ENCODE peak calls at places on chromosomes 16 and 17, in nine cellular contexts. One of them, this sample, is unnamed.

GRCh38 chr17:50609376-50610074 is 25.2 kb upstream of the ABCC3 start:
- DNase-seq in DMS53: peak; percentile 78
- DNase-seq in activated naive CD4-positive, alpha-beta T cell treated with Interleukin-2 at 50 U/mL for 16 hours: no peak
- DNase-seq in lower leg skin: no peak
- DNase-seq in iPS-NIHi11: no peak
- DNase-seq in A549: no peak
- DNase-seq in stimulated activated CD8-positive, alpha-beta memory T cell treated with anti-CD3 and anti-CD28 coated beads, Interleukin-2, amount 100 ng/mL, for 48 hours: no peak
- DNase-seq in NCI-H146: no peak
- DNase-seq in RCC 7860: no peak
- DNase-seq in this sample: no peak

GRCh38 chr17:6024576-6024975 is 45.6 kb upstream of the WSCD1 start:
- DNase-seq in stimulated activated CD8-positive, alpha-beta memory T cell treated with anti-CD3 and anti-CD28 coated beads, Interleukin-2, amount 100 ng/mL, for 48 hours: no peak
- DNase-seq in lower leg skin: no peak
- DNase-seq in A549: no peak
- DNase-seq in DMS53: no peak
- DNase-seq in RCC 7860: no peak
- DNase-seq in activated naive CD4-positive, alpha-beta T cell treated with Interleukin-2 at 50 U/mL for 16 hours: no peak
- DNase-seq in NCI-H146: no peak
- DNase-seq in iPS-NIHi11: no peak
- DNase-seq in this sample: no peak

GRCh38 chr17:27653572-27653971 is 22.6 kb downstream of the LGALS9 start:
- DNase-seq in NCI-H146: no peak
- DNase-seq in DMS53: no peak
- DNase-seq in activated naive CD4-positive, alpha-beta T cell treated with Interleukin-2 at 50 U/mL for 16 hours: no peak
- DNase-seq in RCC 7860: no peak
- DNase-seq in stimulated activated CD8-positive, alpha-beta memory T cell treated with anti-CD3 and anti-CD28 coated beads, Interleukin-2, amount 100 ng/mL, for 48 hours: no peak
- DNase-seq in iPS-NIHi11: no peak
- DNase-seq in A549: no peak
- DNase-seq in lower leg skin: no peak
- DNase-seq in this sample: no peak

GRCh38 chr17:19943026-19943425 is 34.6 kb downstream of the AKAP10 start:
- DNase-seq in stimulated activated CD8-positive, alpha-beta memory T cell treated with anti-CD3 and anti-CD28 coated beads, Interleukin-2, amount 100 ng/mL, for 48 hours: no peak
- DNase-seq in NCI-H146: no peak
- DNase-seq in RCC 7860: no peak
- DNase-seq in lower leg skin: no peak
- DNase-seq in DMS53: no peak
- DNase-seq in activated naive CD4-positive, alpha-beta T cell treated with Interleukin-2 at 50 U/mL for 16 hours: no peak
- DNase-seq in A549: no peak
- DNase-seq in iPS-NIHi11: no peak
- DNase-seq in this sample: no peak

GRCh38 chr17:30291571-30292489 is at the start of gene BLMH:
- DNase-seq in activated naive CD4-positive, alpha-beta T cell treated with Interleukin-2 at 50 U/mL for 16 hours: peak; percentile 87
- DNase-seq in lower leg skin: peak; percentile 52
- DNase-seq in stimulated activated CD8-positive, alpha-beta memory T cell treated with anti-CD3 and anti-CD28 coated beads, Interleukin-2, amount 100 ng/mL, for 48 hours: peak; percentile 79
- DNase-seq in A549: peak; percentile 80
- DNase-seq in iPS-NIHi11: peak; percentile 96
- DNase-seq in RCC 7860: peak; percentile 61
- DNase-seq in NCI-H146: peak; percentile 79
- DNase-seq in DMS53: peak; percentile 83
- DNase-seq in this sample: peak; percentile 71

GRCh38 chr16:31052131-31052530 is 18.8 kb downstream of the STX4 start:
- DNase-seq in A549: peak; percentile 90
- DNase-seq in activated naive CD4-positive, alpha-beta T cell treated with Interleukin-2 at 50 U/mL for 16 hours: no peak
- DNase-seq in stimulated activated CD8-positive, alpha-beta memory T cell treated with anti-CD3 and anti-CD28 coated beads, Interleukin-2, amount 100 ng/mL, for 48 hours: no peak
- DNase-seq in NCI-H146: no peak
- DNase-seq in RCC 7860: peak; percentile 92
- DNase-seq in lower leg skin: peak; percentile 55
- DNase-seq in DMS53: peak; percentile 59
- DNase-seq in iPS-NIHi11: no peak
- DNase-seq in this sample: no peak

GRCh38 chr17:1104222-1104621 is 75.6 kb downstream of the ABR start:
- DNase-seq in DMS53: no peak
- DNase-seq in A549: no peak
- DNase-seq in iPS-NIHi11: no peak
- DNase-seq in stimulated activated CD8-positive, alpha-beta memory T cell treated with anti-CD3 and anti-CD28 coated beads, Interleukin-2, amount 100 ng/mL, for 48 hours: no peak
- DNase-seq in activated naive CD4-positive, alpha-beta T cell treated with Interleukin-2 at 50 U/mL for 16 hours: no peak
- DNase-seq in NCI-H146: no peak
- DNase-seq in RCC 7860: no peak
- DNase-seq in lower leg skin: no peak
- DNase-seq in this sample: no peak

GRCh38 chr16:75109732-75110243 is 6.8 kb downstream of the LDHD start:
- DNase-seq in A549: no peak
- DNase-seq in RCC 7860: peak; percentile 10
- DNase-seq in activated naive CD4-positive, alpha-beta T cell treated with Interleukin-2 at 50 U/mL for 16 hours: no peak
- DNase-seq in DMS53: peak; percentile 79
- DNase-seq in stimulated activated CD8-positive, alpha-beta memory T cell treated with anti-CD3 and anti-CD28 coated beads, Interleukin-2, amount 100 ng/mL, for 48 hours: no peak
- DNase-seq in iPS-NIHi11: no peak
- DNase-seq in NCI-H146: no peak
- DNase-seq in lower leg skin: no peak
- DNase-seq in this sample: peak; percentile 80

GRCh38 chr17:49342575-49342936 is 19.5 kb downstream of the ZNF652 start:
- DNase-seq in stimulated activated CD8-positive, alpha-beta memory T cell treated with anti-CD3 and anti-CD28 coated beads, Interleukin-2, amount 100 ng/mL, for 48 hours: no peak
- DNase-seq in DMS53: no peak
- DNase-seq in activated naive CD4-positive, alpha-beta T cell treated with Interleukin-2 at 50 U/mL for 16 hours: no peak
- DNase-seq in RCC 7860: no peak
- DNase-seq in lower leg skin: no peak
- DNase-seq in iPS-NIHi11: no peak
- DNase-seq in A549: no peak
- DNase-seq in NCI-H146: no peak
- DNase-seq in this sample: no peak

GRCh38 chr16:14358697-14359305 is 271.3 kb downstream of the PARN start:
- DNase-seq in RCC 7860: no peak
- DNase-seq in iPS-NIHi11: no peak
- DNase-seq in DMS53: no peak
- DNase-seq in lower leg skin: peak; percentile 54
- DNase-seq in activated naive CD4-positive, alpha-beta T cell treated with Interleukin-2 at 50 U/mL for 16 hours: no peak
- DNase-seq in NCI-H146: no peak
- DNase-seq in stimulated activated CD8-positive, alpha-beta memory T cell treated with anti-CD3 and anti-CD28 coated beads, Interleukin-2, amount 100 ng/mL, for 48 hours: no peak
- DNase-seq in A549: no peak
- DNase-seq in this sample: no peak

GRCh38 chr16:87826798-87827587 is 42.3 kb downstream of the SLC7A5 start:
- DNase-seq in DMS53: no peak
- DNase-seq in NCI-H146: no peak
- DNase-seq in activated naive CD4-positive, alpha-beta T cell treated with Interleukin-2 at 50 U/mL for 16 hours: no peak
- DNase-seq in lower leg skin: no peak
- DNase-seq in A549: no peak
- DNase-seq in iPS-NIHi11: no peak
- DNase-seq in RCC 7860: no peak
- DNase-seq in stimulated activated CD8-positive, alpha-beta memory T cell treated with anti-CD3 and anti-CD28 coated beads, Interleukin-2, amount 100 ng/mL, for 48 hours: no peak
- DNase-seq in this sample: no peak

GRCh38 chr16:30381351-30382041 is 865 bp downstream of the SEPTIN1 start:
- DNase-seq in activated naive CD4-positive, alpha-beta T cell treated with Interleukin-2 at 50 U/mL for 16 hours: peak; percentile 37
- DNase-seq in A549: no peak
- DNase-seq in DMS53: peak; percentile 36
- DNase-seq in iPS-NIHi11: no peak
- DNase-seq in stimulated activated CD8-positive, alpha-beta memory T cell treated with anti-CD3 and anti-CD28 coated beads, Interleukin-2, amount 100 ng/mL, for 48 hours: no peak
- DNase-seq in RCC 7860: no peak
- DNase-seq in lower leg skin: no peak
- DNase-seq in NCI-H146: no peak
- DNase-seq in this sample: no peak

GRCh38 chr16:19071811-19072777 is 4.7 kb downstream of the COQ7 start:
- DNase-seq in A549: peak; percentile 41
- DNase-seq in DMS53: peak; percentile 73
- DNase-seq in activated naive CD4-positive, alpha-beta T cell treated with Interleukin-2 at 50 U/mL for 16 hours: peak; percentile 59
- DNase-seq in stimulated activated CD8-positive, alpha-beta memory T cell treated with anti-CD3 and anti-CD28 coated beads, Interleukin-2, amount 100 ng/mL, for 48 hours: peak; percentile 50
- DNase-seq in lower leg skin: peak; percentile 30
- DNase-seq in iPS-NIHi11: peak; percentile 51
- DNase-seq in RCC 7860: peak; percentile 27
- DNase-seq in NCI-H146: peak; percentile 51
- DNase-seq in this sample: peak; percentile 75

GRCh38 chr17:80474231-80474932 is 2.0 kb downstream of the NPTX1 start:
- DNase-seq in DMS53: peak; percentile 73
- DNase-seq in A549: peak; percentile 78
- DNase-seq in lower leg skin: no peak
- DNase-seq in RCC 7860: peak; percentile 14
- DNase-seq in NCI-H146: peak; percentile 16
- DNase-seq in activated naive CD4-positive, alpha-beta T cell treated with Interleukin-2 at 50 U/mL for 16 hours: no peak
- DNase-seq in iPS-NIHi11: peak; percentile 41
- DNase-seq in stimulated activated CD8-positive, alpha-beta memory T cell treated with anti-CD3 and anti-CD28 coated beads, Interleukin-2, amount 100 ng/mL, for 48 hours: no peak
- DNase-seq in this sample: no peak

GRCh38 chr17:47203984-47204721 is 5.0 kb upstream of the MYL4 start:
- DNase-seq in stimulated activated CD8-positive, alpha-beta memory T cell treated with anti-CD3 and anti-CD28 coated beads, Interleukin-2, amount 100 ng/mL, for 48 hours: no peak
- DNase-seq in A549: no peak
- DNase-seq in DMS53: no peak
- DNase-seq in iPS-NIHi11: no peak
- DNase-seq in activated naive CD4-positive, alpha-beta T cell treated with Interleukin-2 at 50 U/mL for 16 hours: peak; percentile 61
- DNase-seq in RCC 7860: peak; percentile 69
- DNase-seq in lower leg skin: no peak
- DNase-seq in NCI-H146: no peak
- DNase-seq in this sample: no peak

GRCh38 chr16:86571197-86571915 is 4.7 kb downstream of the FOXC2 start:
- DNase-seq in A549: no peak
- DNase-seq in stimulated activated CD8-positive, alpha-beta memory T cell treated with anti-CD3 and anti-CD28 coated beads, Interleukin-2, amount 100 ng/mL, for 48 hours: no peak
- DNase-seq in DMS53: no peak
- DNase-seq in RCC 7860: no peak
- DNase-seq in NCI-H146: no peak
- DNase-seq in iPS-NIHi11: no peak
- DNase-seq in lower leg skin: no peak
- DNase-seq in activated naive CD4-positive, alpha-beta T cell treated with Interleukin-2 at 50 U/mL for 16 hours: no peak
- DNase-seq in this sample: no peak

GRCh38 chr17:19948100-19948943 is 29.3 kb downstream of the AKAP10 start:
- DNase-seq in DMS53: no peak
- DNase-seq in RCC 7860: no peak
- DNase-seq in lower leg skin: no peak
- DNase-seq in stimulated activated CD8-positive, alpha-beta memory T cell treated with anti-CD3 and anti-CD28 coated beads, Interleukin-2, amount 100 ng/mL, for 48 hours: no peak
- DNase-seq in NCI-H146: no peak
- DNase-seq in A549: peak; percentile 21
- DNase-seq in activated naive CD4-positive, alpha-beta T cell treated with Interleukin-2 at 50 U/mL for 16 hours: no peak
- DNase-seq in iPS-NIHi11: no peak
- DNase-seq in this sample: no peak

GRCh38 chr17:38705803-38706624 is 941 bp downstream of the MLLT6 start:
- DNase-seq in stimulated activated CD8-positive, alpha-beta memory T cell treated with anti-CD3 and anti-CD28 coated beads, Interleukin-2, amount 100 ng/mL, for 48 hours: no peak
- DNase-seq in RCC 7860: peak; percentile 3
- DNase-seq in A549: peak; percentile 70
- DNase-seq in lower leg skin: no peak
- DNase-seq in DMS53: peak; percentile 50
- DNase-seq in iPS-NIHi11: peak; percentile 55
- DNase-seq in NCI-H146: peak; percentile 63
- DNase-seq in activated naive CD4-positive, alpha-beta T cell treated with Interleukin-2 at 50 U/mL for 16 hours: peak; percentile 40
- DNase-seq in this sample: peak; percentile 61

GRCh38 chr17:68356520-68356919 is 65.2 kb downstream of the ARSG start:
- DNase-seq in stimulated activated CD8-positive, alpha-beta memory T cell treated with anti-CD3 and anti-CD28 coated beads, Interleukin-2, amount 100 ng/mL, for 48 hours: peak; percentile 41
- DNase-seq in RCC 7860: no peak
- DNase-seq in lower leg skin: no peak
- DNase-seq in activated naive CD4-positive, alpha-beta T cell treated with Interleukin-2 at 50 U/mL for 16 hours: peak; percentile 65
- DNase-seq in iPS-NIHi11: no peak
- DNase-seq in DMS53: no peak
- DNase-seq in NCI-H146: no peak
- DNase-seq in A549: no peak
- DNase-seq in this sample: no peak

GRCh38 chr17:29412780-29413565 is 22.8 kb downstream of the TAOK1 start:
- DNase-seq in DMS53: no peak
- DNase-seq in RCC 7860: peak; percentile 29
- DNase-seq in NCI-H146: no peak
- DNase-seq in iPS-NIHi11: no peak
- DNase-seq in lower leg skin: no peak
- DNase-seq in stimulated activated CD8-positive, alpha-beta memory T cell treated with anti-CD3 and anti-CD28 coated beads, Interleukin-2, amount 100 ng/mL, for 48 hours: no peak
- DNase-seq in activated naive CD4-positive, alpha-beta T cell treated with Interleukin-2 at 50 U/mL for 16 hours: no peak
- DNase-seq in A549: no peak
- DNase-seq in this sample: no peak

GRCh38 chr17:633641-634091 is 81.0 kb downstream of the VPS53 start:
- DNase-seq in RCC 7860: no peak
- DNase-seq in DMS53: no peak
- DNase-seq in lower leg skin: no peak
- DNase-seq in NCI-H146: no peak
- DNase-seq in activated naive CD4-positive, alpha-beta T cell treated with Interleukin-2 at 50 U/mL for 16 hours: no peak
- DNase-seq in A549: no peak
- DNase-seq in stimulated activated CD8-positive, alpha-beta memory T cell treated with anti-CD3 and anti-CD28 coated beads, Interleukin-2, amount 100 ng/mL, for 48 hours: no peak
- DNase-seq in iPS-NIHi11: peak; percentile 15
- DNase-seq in this sample: no peak

GRCh38 chr16:48013476-48013875 is 142.3 kb downstream of the ABCC12 start:
- DNase-seq in DMS53: no peak
- DNase-seq in stimulated activated CD8-positive, alpha-beta memory T cell treated with anti-CD3 and anti-CD28 coated beads, Interleukin-2, amount 100 ng/mL, for 48 hours: no peak
- DNase-seq in A549: no peak
- DNase-seq in NCI-H146: no peak
- DNase-seq in activated naive CD4-positive, alpha-beta T cell treated with Interleukin-2 at 50 U/mL for 16 hours: no peak
- DNase-seq in iPS-NIHi11: peak; percentile 21
- DNase-seq in RCC 7860: peak; percentile 96
- DNase-seq in lower leg skin: no peak
- DNase-seq in this sample: no peak

GRCh38 chr17:79739148-79740062 is 8.7 kb downstream of the ENPP7 start:
- DNase-seq in stimulated activated CD8-positive, alpha-beta memory T cell treated with anti-CD3 and anti-CD28 coated beads, Interleukin-2, amount 100 ng/mL, for 48 hours: no peak
- DNase-seq in iPS-NIHi11: no peak
- DNase-seq in A549: no peak
- DNase-seq in NCI-H146: peak; percentile 12
- DNase-seq in lower leg skin: no peak
- DNase-seq in DMS53: no peak
- DNase-seq in activated naive CD4-positive, alpha-beta T cell treated with Interleukin-2 at 50 U/mL for 16 hours: no peak
- DNase-seq in RCC 7860: peak; percentile 88
- DNase-seq in this sample: no peak

GRCh38 chr17:17304521-17304985 is 1.4 kb downstream of the NT5M start:
- DNase-seq in lower leg skin: no peak
- DNase-seq in DMS53: no peak
- DNase-seq in NCI-H146: no peak
- DNase-seq in A549: no peak
- DNase-seq in activated naive CD4-positive, alpha-beta T cell treated with Interleukin-2 at 50 U/mL for 16 hours: no peak
- DNase-seq in stimulated activated CD8-positive, alpha-beta memory T cell treated with anti-CD3 and anti-CD28 coated beads, Interleukin-2, amount 100 ng/mL, for 48 hours: no peak
- DNase-seq in RCC 7860: no peak
- DNase-seq in iPS-NIHi11: no peak
- DNase-seq in this sample: no peak

GRCh38 chr17:512926-513325 is 160.3 kb upstream of the RPH3AL start:
- DNase-seq in lower leg skin: no peak
- DNase-seq in activated naive CD4-positive, alpha-beta T cell treated with Interleukin-2 at 50 U/mL for 16 hours: no peak
- DNase-seq in DMS53: peak; percentile 20
- DNase-seq in iPS-NIHi11: no peak
- DNase-seq in NCI-H146: no peak
- DNase-seq in A549: no peak
- DNase-seq in stimulated activated CD8-positive, alpha-beta memory T cell treated with anti-CD3 and anti-CD28 coated beads, Interleukin-2, amount 100 ng/mL, for 48 hours: no peak
- DNase-seq in RCC 7860: no peak
- DNase-seq in this sample: no peak

GRCh38 chr16:87924937-87925670 is 11.2 kb downstream of the CA5A start:
- DNase-seq in NCI-H146: peak; percentile 96
- DNase-seq in lower leg skin: no peak
- DNase-seq in iPS-NIHi11: peak; percentile 59
- DNase-seq in RCC 7860: peak; percentile 57
- DNase-seq in stimulated activated CD8-positive, alpha-beta memory T cell treated with anti-CD3 and anti-CD28 coated beads, Interleukin-2, amount 100 ng/mL, for 48 hours: no peak
- DNase-seq in DMS53: peak; percentile 98
- DNase-seq in A549: no peak
- DNase-seq in activated naive CD4-positive, alpha-beta T cell treated with Interleukin-2 at 50 U/mL for 16 hours: no peak
- DNase-seq in this sample: no peak

This sample was measured in left colon.